ENCODE peak calls at places on chromosomes 2 and 18, in seven cellular contexts. V is fibroblast of villous mesenchyme, F is HFFc6, J is AG10803, K is BJ, H is astrocyte, M is type B pancreatic cell. I is an unnamed sample.

GRCh38 chr2:85769987-85770362 is 16.2 kb downstream of the ATOH8 start:
- DNase-seq in F (no peak), H (no peak), M (no peak), K (no peak), J (no peak), V (no peak), I (no peak)

GRCh38 chr2:102592601-102593000 is 26.8 kb upstream of the SLC9A2 start:
- DNase-seq in J (no peak), F (no peak), V (peak; percentile 2), K (no peak), H (no peak), M (no peak), I (peak; percentile 19)

GRCh38 chr2:43083710-43084698 is 142.4 kb downstream of the ZFP36L2 start:
- DNase-seq in F (peak; percentile 56), K (peak; percentile 59), J (peak; percentile 86), M (no peak), V (peak; percentile 86), H (peak; percentile 51), I (peak; percentile 98)

GRCh38 chr2:204072443-204073324 is 136.1 kb downstream of the ICOS start:
- DNase-seq in F (no peak), K (no peak), J (peak; percentile 5), H (no peak), M (no peak), V (peak; percentile 11), I (peak; percentile 11)

GRCh38 chr2:109402180-109402579 is 211.6 kb downstream of the SEPTIN10 start:
- DNase-seq in H (peak; percentile 11), J (no peak), F (no peak), K (no peak), V (no peak), M (no peak), I (no peak)

GRCh38 chr2:118842687-118843491 is 4.6 kb downstream of the EN1 start:
- DNase-seq in M (no peak), V (no peak), J (no peak), H (no peak), K (no peak), F (no peak), I (no peak)

GRCh38 chr2:149490296-149490695 is 97.3 kb downstream of the MMADHC start:
- DNase-seq in M (no peak), F (peak; percentile 59), V (peak; percentile 56), H (peak; percentile 23), J (peak; percentile 59), K (no peak), I (no peak)

GRCh38 chr2:202608142-202608852 is 26.5 kb upstream of the FAM117B start:
- DNase-seq in M (no peak), K (no peak), V (no peak), H (no peak), J (no peak), F (no peak), I (no peak)

GRCh38 chr2:37858197-37858711 is 66.8 kb upstream of the RMDN2 start:
- DNase-seq in H (peak; percentile 80), M (no peak), V (peak; percentile 61), F (peak; percentile 78), J (peak; percentile 86), K (peak; percentile 57), I (no peak)

GRCh38 chr2:232928564-232929302 is 58.7 kb downstream of the SNORC start:
- DNase-seq in M (no peak), V (no peak), J (no peak), H (no peak), F (no peak), K (no peak), I (no peak)

GRCh38 chr18:69898241-69898861 is 49.3 kb downstream of the CD226 start:
- DNase-seq in M (no peak), J (no peak), F (no peak), V (no peak), H (peak; percentile 55), K (no peak), I (no peak)

GRCh38 chr2:54862742-54863141 is 139.3 kb downstream of the EML6 start:
- DNase-seq in F (no peak), V (no peak), K (no peak), J (no peak), H (no peak), M (no peak), I (no peak)

GRCh38 chr2:10820562-10820961 is 8.0 kb upstream of the PDIA6 start:
- DNase-seq in F (no peak), H (no peak), M (no peak), V (no peak), J (no peak), K (no peak), I (no peak)

GRCh38 chr2:236679906-236680305 is 110.3 kb downstream of the ACKR3 start:
- DNase-seq in M (no peak), F (peak; percentile 87), J (peak; percentile 65), K (peak; percentile 88), H (peak; percentile 60), V (peak; percentile 96), I (peak; percentile 74)

GRCh38 chr2:119659601-119660342 is 19.2 kb upstream of the TMEM177 start:
- DNase-seq in K (no peak), H (no peak), J (peak; percentile 39), V (peak; percentile 46), M (no peak), F (no peak), I (no peak)

GRCh38 chr18:22344908-22345670 is 72.6 kb downstream of the CTAGE1 start:
- DNase-seq in M (no peak), K (no peak), F (no peak), H (no peak), V (no peak), J (no peak), I (no peak)

GRCh38 chr2:36710858-36711520 is 14.5 kb downstream of the VIT start:
- DNase-seq in F (no peak), V (no peak), M (no peak), H (no peak), K (no peak), J (no peak), I (no peak)

GRCh38 chr2:128298846-128299507 is 19.7 kb downstream of the HS6ST1 start:
- DNase-seq in J (no peak), M (no peak), K (no peak), V (no peak), F (no peak), H (no peak), I (no peak)

GRCh38 chr2:72946466-72946865 is 29.1 kb downstream of the EMX1 start:
- DNase-seq in M (no peak), H (no peak), F (no peak), V (no peak), K (no peak), J (no peak), I (no peak)

GRCh38 chr18:56598422-56598821 is 40.0 kb downstream of the TXNL1 start:
- DNase-seq in K (no peak), H (no peak), J (no peak), F (no peak), M (no peak), V (no peak), I (no peak)

GRCh38 chr2:216474925-216475670 is 23.5 kb upstream of the RPL37A start:
- DNase-seq in K (no peak), M (no peak), V (no peak), J (no peak), F (no peak), H (no peak), I (no peak)

GRCh38 chr2:241546771-241547498 is 11.6 kb upstream of the BOK start:
- DNase-seq in V (peak; percentile 79), J (peak; percentile 96), H (peak; percentile 94), K (peak; percentile 97), F (peak; percentile 92), M (no peak), I (peak; percentile 89)
- TF ChIP-seq CTCF in V (no peak), J (no peak), H (no peak), K (no peak), F (no peak), M (no peak), I (no peak)

GRCh38 chr2:172279843-172280242 is 147.5 kb upstream of the ITGA6 start:
- DNase-seq in V (no peak), K (no peak), F (no peak), J (no peak), M (no peak), H (no peak), I (no peak)
- TF ChIP-seq CTCF in V (no peak), K (no peak), F (no peak), J (no peak), M (no peak), H (no peak), I (peak; percentile 70)

DNA sequence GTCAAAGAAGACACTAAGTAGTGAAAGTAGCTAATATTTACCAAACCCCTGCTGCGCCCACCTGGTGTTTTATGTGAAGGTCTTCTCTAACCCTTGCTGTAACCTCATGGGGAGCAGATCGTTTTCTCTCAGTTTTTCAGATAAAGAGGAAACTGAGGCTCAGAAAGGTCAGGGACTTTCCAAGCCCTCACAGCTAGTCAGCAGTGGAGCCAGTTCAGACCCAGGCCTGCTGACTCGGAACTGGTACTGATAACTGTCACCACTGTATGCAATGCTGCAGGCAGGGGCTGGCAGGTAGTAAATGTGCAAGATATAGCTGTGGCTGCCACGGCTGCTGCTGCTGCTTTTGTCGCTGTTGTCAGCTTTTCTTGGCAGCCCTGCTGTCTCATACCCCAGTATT is 69.1 kb downstream of the LRRFIP1 start:
- DNase-seq in K (no peak), H (no peak), J (no peak), M (no peak), F (no peak), V (no peak), I (no peak)
- TF ChIP-seq CTCF in K (no peak), H (no peak), J (no peak), M (no peak), F (no peak), V (no peak), I (no peak)

GRCh38 chr2:218169757-218170546 is 3.2 kb upstream of the CXCR1 start:
- DNase-seq in F (no peak), J (no peak), M (no peak), V (peak; percentile 44), H (no peak), K (no peak), I (no peak)

GRCh38 chr2:218166791-218167190 is at the start of gene CXCR1:
- DNase-seq in J (no peak), H (no peak), K (no peak), M (no peak), V (no peak), F (no peak), I (no peak)

GRCh38 chr2:218168016-218168415 is 1.3 kb upstream of the CXCR1 start:
- DNase-seq in V (no peak), F (peak; percentile 56), J (peak; percentile 6), K (no peak), H (no peak), M (no peak), I (peak; percentile 77)

GRCh38 chr2:218172808-218173207 is 6.0 kb upstream of the CXCR1 start:
- DNase-seq in F (no peak), H (no peak), V (no peak), M (no peak), K (no peak), J (no peak), I (no peak)

DNA sequence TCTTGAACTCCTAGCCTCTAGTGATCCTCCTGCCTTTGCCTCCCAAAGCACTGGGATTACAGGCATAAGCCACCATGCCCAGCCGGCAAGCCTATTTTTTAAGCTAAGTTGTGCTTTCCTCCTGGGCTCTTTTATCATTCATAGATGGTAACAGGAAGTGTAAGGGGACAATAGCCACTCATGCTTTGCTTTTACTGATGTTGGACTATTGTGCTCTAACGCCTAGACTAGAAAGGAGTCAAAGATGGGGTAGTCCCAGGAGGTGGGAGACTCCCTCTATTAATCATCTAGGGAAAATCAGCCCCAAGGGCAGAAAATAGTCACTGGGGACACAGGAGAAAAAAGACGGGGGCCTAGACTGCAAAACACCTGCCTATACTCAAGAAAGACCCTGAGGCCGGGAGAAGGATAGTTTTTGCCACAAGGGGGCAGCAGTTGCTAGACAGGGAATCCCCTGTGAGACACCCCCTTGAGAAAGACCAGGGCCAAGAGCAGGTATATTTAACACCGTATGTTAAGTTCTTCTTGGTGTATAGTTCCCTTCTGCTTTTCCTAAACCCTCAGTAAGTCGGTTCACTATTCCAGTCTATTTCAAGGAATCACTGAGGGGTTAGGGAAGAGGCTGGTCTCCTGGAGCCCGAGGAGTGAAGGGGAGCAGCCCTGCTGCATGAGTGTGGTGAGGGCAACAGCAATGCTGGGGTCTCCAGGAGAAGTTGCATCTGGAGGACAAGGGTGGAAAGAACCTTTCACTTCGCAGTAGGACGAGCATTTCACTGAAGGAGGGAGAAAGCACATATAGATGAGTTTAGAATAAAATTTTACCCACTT is 2.1 kb upstream of the CXCR1 start:
- DNase-seq in M (no peak), V (peak; percentile 52), F (no peak), J (peak; percentile 9), H (no peak), K (no peak), I (no peak)
- TF ChIP-seq CTCF in M (peak; percentile 78), V (peak; percentile 80), F (peak; percentile 87), J (peak; percentile 73), H (peak; percentile 55), K (peak; percentile 73), I (peak; percentile 69)

I was measured in foreskin keratinocyte.